ENCODE peak calls at places on chromosomes 1 and 21, in ten cellular contexts. P is left ventricle myocardium superior, I is DND-41, L is NCI-H1694, Q is kidney tubule cell, F is T-helper 2 cell, S is COR-L47, O is NCI-H446, M is amygdala, Y is IMR-90. N is an unnamed sample.

GRCh38 chr1:6260433-6260934 is 414 bp downstream of the GPR153 start:
- DNase-seq in M (no peak), S (no peak), Y (no peak), Q (no peak), P (peak), O (no peak), I (peak), F (no peak), L (no peak), N (peak)

GRCh38 chr1:217881131-217881543 is 250.0 kb downstream of the SPATA17 start:
- DNase-seq in I (no peak), S (no peak), P (no peak), M (no peak), F (no peak), O (no peak), Q (no peak), L (no peak), Y (no peak), N (no peak)

GRCh38 chr1:245258271-245258920 is 103.6 kb downstream of the KIF26B start:
- DNase-seq in Q (peak), I (no peak), P (no peak), F (no peak), O (no peak), M (no peak), L (no peak), S (peak), Y (no peak), N (no peak)

GRCh38 chr1:201180133-201180532 is 10.5 kb upstream of the IGFN1 start:
- DNase-seq in S (no peak), M (no peak), P (no peak), Y (no peak), Q (no peak), L (no peak), F (no peak), O (no peak), I (no peak), N (no peak)

GRCh38 chr1:84603941-84604830 is 29.9 kb upstream of the CTBS start:
- DNase-seq in M (no peak), P (peak), Q (peak), S (no peak), F (no peak), L (no peak), I (no peak), Y (peak), O (peak), N (no peak)

GRCh38 chr1:94714552-94714951 is 105.6 kb upstream of the SLC44A3 start:
- DNase-seq in Q (no peak), M (no peak), L (no peak), Y (no peak), S (no peak), P (no peak), F (no peak), I (no peak), O (no peak), N (no peak)

GRCh38 chr1:116375884-116376733 is 3.1 kb downstream of the ATP1A1 start:
- DNase-seq in I (peak), Y (peak), S (no peak), L (no peak), O (peak), M (no peak), F (peak), Q (peak), P (peak), N (no peak)

GRCh38 chr21:45811136-45811535 is 167.6 kb downstream of the PCBP3 start:
- DNase-seq in Y (no peak), Q (no peak), O (no peak), F (no peak), S (no peak), P (no peak), L (no peak), I (no peak), M (no peak), N (no peak)

GRCh38 chr1:151384584-151384983 is 12.1 kb upstream of the SELENBP1 start:
- DNase-seq in F (no peak), I (no peak), L (no peak), Y (no peak), S (no peak), P (no peak), Q (no peak), M (no peak), O (no peak), N (no peak)

GRCh38 chr1:92481598-92482403 is 4.9 kb downstream of the GFI1 start:
- DNase-seq in S (no peak), Y (no peak), Q (no peak), F (no peak), L (no peak), O (no peak), I (peak), P (peak), M (no peak), N (peak)

GRCh38 chr1:244361764-244362473 is 89.8 kb downstream of the ADSS2 start:
- DNase-seq in Y (peak), S (peak), F (no peak), M (no peak), P (no peak), Q (peak), L (no peak), O (no peak), I (no peak), N (no peak)

GRCh38 chr21:44505673-44506278 is 34.2 kb downstream of the KRTAP10-1 start:
- DNase-seq in M (no peak), Q (peak), F (no peak), I (no peak), P (no peak), L (no peak), S (no peak), O (no peak), Y (no peak), N (no peak)

GRCh38 chr21:41315726-41316125 is 875 bp upstream of the FAM3B start:
- DNase-seq in M (no peak), P (no peak), Q (no peak), F (no peak), Y (no peak), S (no peak), I (no peak), L (no peak), O (no peak), N (no peak)

GRCh38 chr1:202023033-202023433 is 12.6 kb downstream of the ELF3 start:
- DNase-seq in F (no peak), O (peak), I (no peak), Y (no peak), L (no peak), S (peak), M (no peak), Q (peak), P (no peak), N (no peak)

GRCh38 chr1:205547932-205548827 is 43.7 kb downstream of the CDK18 start:
- DNase-seq in Y (no peak), M (no peak), P (no peak), O (peak), L (no peak), Q (no peak), I (no peak), F (no peak), S (no peak), N (no peak)

GRCh38 chr1:199155166-199156033 is 516.6 kb downstream of the PTPRC start:
- DNase-seq in S (no peak), Y (no peak), P (no peak), I (no peak), Q (no peak), L (no peak), F (no peak), M (no peak), O (no peak), N (no peak)

GRCh38 chr1:27235827-27236226 is 1.4 kb downstream of the WDTC1 start:
- DNase-seq in S (no peak), O (no peak), I (no peak), L (no peak), F (no peak), P (no peak), M (no peak), Q (peak), Y (peak), N (no peak)

GRCh38 chr1:39919545-39919944 is 17.8 kb upstream of the MYCL start:
- DNase-seq in P (no peak), M (no peak), F (peak), O (peak), Y (peak), S (peak), Q (peak), L (peak), I (peak), N (peak)

GRCh38 chr1:34885405-34886247 is 26.1 kb upstream of the SMIM12 start:
- DNase-seq in Y (no peak), Q (no peak), I (no peak), L (no peak), P (peak), F (peak), O (no peak), S (no peak), M (no peak), N (no peak)

GRCh38 chr21:14877581-14878228 is 187.1 kb downstream of the NRIP1 start:
- DNase-seq in F (no peak), M (no peak), Y (peak), L (no peak), Q (peak), O (no peak), P (no peak), S (no peak), I (no peak), N (no peak)

GRCh38 chr21:33642896-33643657 is 776 bp downstream of the ITSN1 start:
- DNase-seq in I (peak), L (no peak), M (no peak), P (peak), F (peak), S (no peak), O (peak), Q (peak), Y (peak), N (peak)